ENCODE peak calls at places on chromosome 15, in eight cellular contexts. G is glomerular endothelial cell; C is cerebellar cortex; N is fibroblast of lung; Y is stomach; J is NCI-H2171 treated with DMSO at 0.1 percent for 48 hours; K is cardiac fibroblast; L is stimulated activated CD4-positive, alpha-beta T cell treated with anti-CD3 and anti-CD28 coated beads, Interleukin-4, amount 100 ng/mL, for 1 hour. E is an unnamed sample.

GRCh38 chr15:99092554-99093172 is 12.2 kb upstream of the SYNM start:
- DNase-seq in L (no peak), Y (no peak), J (no peak), C (no peak), K (no peak), G (no peak), N (no peak), E (no peak)

GRCh38 chr15:74036271-74037170 is 42.0 kb downstream of the PML start:
- DNase-seq in Y (peak; percentile 49), C (peak; percentile 69), J (peak; percentile 59), K (peak; percentile 86), N (peak; percentile 79), G (peak; percentile 23), L (no peak), E (peak; percentile 49)

GRCh38 chr15:43441316-43441715 is 51.6 kb downstream of the TP53BP1 start:
- DNase-seq in G (no peak), N (peak; percentile 55), K (peak; percentile 60), C (peak; percentile 46), J (peak; percentile 53), Y (no peak), L (no peak), E (peak; percentile 70)

GRCh38 chr15:74127954-74128784 is 2.2 kb upstream of the ISLR2 start:
- DNase-seq in Y (no peak), K (peak; percentile 29), J (no peak), C (no peak), L (no peak), N (peak; percentile 22), G (no peak), E (no peak)

GRCh38 chr15:65323071-65323511 is 18.6 kb downstream of the RNU5B-1 start:
- DNase-seq in G (no peak), J (peak; percentile 98), L (no peak), Y (no peak), N (peak; percentile 32), C (peak; percentile 91), K (peak; percentile 73), E (peak; percentile 99)

GRCh38 chr15:22224241-22224671 is 143.9 kb downstream of the OR4M2 start:
- DNase-seq in K (no peak), Y (no peak), L (no peak), J (no peak), C (peak; percentile 87), G (no peak), N (no peak), E (no peak)

GRCh38 chr15:25838871-25839195 is 24.3 kb downstream of the ATP10A start:
- DNase-seq in C (no peak), J (no peak), Y (no peak), G (no peak), K (no peak), N (no peak), L (no peak), E (no peak)

GRCh38 chr15:71572452-71573053 is 237.8 kb upstream of the NR2E3 start:
- DNase-seq in Y (peak; percentile 76), J (no peak), K (peak; percentile 33), L (no peak), G (no peak), N (peak; percentile 23), C (no peak), E (no peak)

GRCh38 chr15:40554164-40554530 is 10.7 kb downstream of the CCDC32 start:
- DNase-seq in N (no peak), C (no peak), K (no peak), J (no peak), Y (no peak), G (no peak), L (no peak), E (no peak)